ENCODE peak calls at places on chromosome 4, in six cellular contexts. C is ELF-1, Z is Right ventricle myocardium superior, S is breast epithelium, K is AG09309, O is kidney tubule cell. F is an unnamed sample.

GRCh38 chr4:184265566-184266351 is 48.1 kb upstream of the ENPP6 start:
- DNase-seq in O (peak; percentile 55), S (no peak), C (no peak), K (no peak), Z (no peak), F (no peak)

GRCh38 chr4:158496030-158496741 is 25.5 kb upstream of the RXFP1 start:
- DNase-seq in C (peak; percentile 53), Z (peak; percentile 48), S (no peak), K (no peak), O (peak; percentile 18), F (no peak)

GRCh38 chr4:81946996-81947395 is 426.8 kb downstream of the HNRNPD start:
- DNase-seq in O (no peak), C (peak; percentile 56), S (no peak), Z (no peak), K (no peak), F (no peak)

GRCh38 chr4:17082186-17082585 is 183.7 kb upstream of the LDB2 start:
- DNase-seq in K (peak; percentile 80), S (no peak), O (no peak), Z (no peak), C (no peak), F (no peak)

GRCh38 chr4:98951710-98952109 is 22.8 kb upstream of the EIF4E start:
- DNase-seq in O (no peak), C (no peak), K (no peak), Z (no peak), S (no peak), F (no peak)

GRCh38 chr4:122012735-122013134 is 60.9 kb upstream of the TRPC3 start:
- DNase-seq in O (peak; percentile 9), Z (no peak), C (no peak), S (no peak), K (peak; percentile 11), F (no peak)

GRCh38 chr4:2262944-2263250 is 988 bp upstream of the MXD4 start:
- DNase-seq in Z (no peak), O (no peak), C (no peak), S (no peak), K (no peak), F (no peak)

GRCh38 chr4:3122081-3122563 is 47.6 kb downstream of the HTT start:
- DNase-seq in K (no peak), S (no peak), Z (no peak), O (no peak), C (peak; percentile 8), F (no peak)

GRCh38 chr4:55866290-55866907 is 13.0 kb downstream of the EXOC1 start:
- DNase-seq in K (peak; percentile 85), Z (no peak), S (no peak), C (no peak), O (peak; percentile 84), F (no peak)

GRCh38 chr4:1763070-1763549 is 30.0 kb upstream of the FGFR3 start:
- DNase-seq in S (no peak), K (no peak), Z (no peak), C (no peak), O (no peak), F (no peak)